ENCODE peak calls at places on chromosomes 11 and 22, in four cellular contexts. P is naive thymus-derived CD4-positive, alpha-beta T cell; J is GM06990; F is smooth muscle cell of the brain vasculature. R is an unnamed sample.

GRCh38 chr11:72875736-72876135 is 61.5 kb downstream of the ATG16L2 start:
- DNase-seq in P (no peak), J (no peak), F (no peak), R (no peak)

GRCh38 chr11:30128269-30128932 is 102.4 kb upstream of the FSHB start:
- DNase-seq in J (no peak), F (no peak), P (no peak), R (no peak)

GRCh38 chr11:132056689-132057088 is 686.3 kb downstream of the NTM start:
- DNase-seq in F (peak; percentile 45), J (no peak), P (no peak), R (no peak)

GRCh38 chr11:16410479-16410878 is 54.1 kb upstream of the SOX6 start:
- DNase-seq in F (no peak), P (no peak), J (no peak), R (no peak)

GRCh38 chr11:114293201-114293711 is 2.9 kb upstream of the NNMT start:
- DNase-seq in J (no peak), P (no peak), F (no peak), R (no peak)

GRCh38 chr11:75346912-75347647 is 4.4 kb downstream of the ARRB1 start:
- DNase-seq in F (no peak), J (no peak), P (no peak), R (no peak)

GRCh38 chr11:80727315-80727714 is 1286.5 kb upstream of the TENM4 start:
- DNase-seq in P (no peak), J (peak; percentile 15), F (no peak), R (peak; percentile 5)

GRCh38 chr11:68504432-68505066 is 44.0 kb downstream of the PPP6R3 start:
- DNase-seq in F (no peak), P (no peak), J (no peak), R (no peak)

GRCh38 chr11:118406599-118407166 is 5.3 kb downstream of the ATP5MG start:
- DNase-seq in P (no peak), F (peak; percentile 57), J (peak; percentile 13), R (peak; percentile 17)

GRCh38 chr11:64989416-64989815 is 7.4 kb downstream of the BATF2 start:
- DNase-seq in F (no peak), P (no peak), J (no peak), R (no peak)

GRCh38 chr11:11075515-11076171 is 217.8 kb upstream of the ZBED5 start:
- DNase-seq in J (no peak), P (no peak), F (no peak), R (no peak)

GRCh38 chr11:47992959-47993820 is 12.8 kb downstream of the PTPRJ start:
- DNase-seq in J (no peak), P (no peak), F (no peak), R (no peak)

GRCh38 chr11:117771197-117771596 is 25.8 kb downstream of the DSCAML1 start:
- DNase-seq in F (no peak), J (no peak), P (no peak), R (no peak)

GRCh38 chr11:110793556-110793955 is 81.3 kb upstream of the ARHGAP20 start:
- DNase-seq in P (no peak), F (no peak), J (no peak), R (no peak)

GRCh38 chr11:121352301-121352891 is 59.8 kb downstream of the SC5D start:
- DNase-seq in F (no peak), J (no peak), P (no peak), R (no peak)

GRCh38 chr11:115500547-115501503 is 3.4 kb downstream of the CADM1 start:
- DNase-seq in J (no peak), F (no peak), P (no peak), R (no peak)

GRCh38 chr11:69877235-69877634 is 58.0 kb upstream of the FGF3 start:
- DNase-seq in P (no peak), J (no peak), F (no peak), R (no peak)

GRCh38 chr11:67372232-67372992 is 986 bp downstream of the CLCF1 start:
- DNase-seq in J (no peak), F (no peak), P (no peak), R (no peak)

GRCh38 chr22:31870890-31871289 is 73.4 kb upstream of the YWHAH start:
- DNase-seq in J (no peak), P (no peak), F (no peak), R (no peak)

GRCh38 chr11:26297179-26297970 is 34.6 kb upstream of the ANO3 start:
- DNase-seq in P (no peak), J (no peak), F (peak; percentile 32), R (no peak)

GRCh38 chr11:128648711-128649110 is 45.2 kb upstream of the FLI1 start:
- DNase-seq in F (no peak), P (no peak), J (no peak), R (no peak)

GRCh38 chr22:39349967-39350802 is at the start of gene SYNGR1:
- DNase-seq in J (no peak), P (no peak), F (no peak), R (no peak)

GRCh38 chr22:40436460-40437431 is 66.4 kb downstream of the SGSM3 start:
- DNase-seq in J (peak; percentile 79), P (peak; percentile 65), F (peak; percentile 57), R (peak; percentile 88)

GRCh38 chr11:66003291-66003690 is 988 bp downstream of the BANF1 start:
- DNase-seq in F (no peak), J (no peak), P (no peak), R (no peak)

GRCh38 chr11:17794981-17795380 is 60.4 kb downstream of the KCNC1 start:
- DNase-seq in F (no peak), J (no peak), P (no peak), R (no peak)

GRCh38 chr11:11604340-11604992 is 17.3 kb downstream of the GALNT18 start:
- DNase-seq in J (no peak), P (no peak), F (no peak), R (no peak)